ENCODE peak calls at places on chromosomes 6 and 20, in ten cellular contexts. S is CD8-positive, alpha-beta T cell; N is pancreas; R is effector memory CD4-positive, alpha-beta T cell; V is sciatic nerve; O is hippocampal formation; W is left cardiac atrium; T is EL; H is dorsolateral prefrontal cortex; F is iris pigment epithelial cell. A is an unnamed sample.

GRCh38 chr6:35713426-35713825 is 23.4 kb upstream of the ARMC12 start:
- DNase-seq in S (no peak), N (no peak), R (no peak), V (no peak), O (no peak), W (no peak), T (no peak), H (no peak), F (no peak), A (no peak)

GRCh38 chr6:28758046-28758817 is 165.6 kb downstream of the TRIM27 start:
- DNase-seq in S (no peak), N (no peak), R (no peak), V (no peak), O (no peak), W (no peak), T (peak), H (no peak), F (peak), A (peak)

GRCh38 chr20:24768977-24769675 is 179.9 kb upstream of the CST7 start:
- DNase-seq in S (no peak), N (no peak), R (no peak), V (peak), O (no peak), W (no peak), T (no peak), H (no peak), F (peak), A (no peak)

GRCh38 chr20:47489448-47489872 is 12.2 kb upstream of the NCOA3 start:
- DNase-seq in S (peak), N (no peak), R (peak), V (peak), O (no peak), W (peak), T (no peak), H (no peak), F (no peak), A (no peak)

GRCh38 chr6:110826236-110827129 is 11.2 kb upstream of the CDK19 start:
- DNase-seq in S (no peak), N (no peak), R (no peak), V (no peak), O (no peak), W (no peak), T (peak), H (no peak), F (peak), A (no peak)

GRCh38 chr20:5001174-5002076 is at the start of gene SLC23A2:
- DNase-seq in S (peak), N (peak), R (peak), V (peak), O (no peak), W (peak), T (peak), H (no peak), F (peak), A (no peak)

GRCh38 chr6:30813623-30814136 is 69.3 kb upstream of the IER3 start:
- DNase-seq in S (no peak), N (no peak), R (no peak), V (no peak), O (no peak), W (no peak), T (peak), H (no peak), F (no peak), A (no peak)

GRCh38 chr6:32603888-32604287 is 14.2 kb upstream of the HLA-DRB1 start:
- DNase-seq in S (no peak), N (no peak), R (no peak), V (no peak), O (no peak), W (no peak), T (no peak), H (no peak), F (no peak), A (no peak)

GRCh38 chr6:11139051-11139960 is 27.8 kb upstream of the ERVFRD-1 start:
- DNase-seq in S (no peak), N (no peak), R (no peak), V (no peak), O (no peak), W (no peak), T (peak), H (no peak), F (peak), A (no peak)

GRCh38 chr20:33709905-33710541 is 10.1 kb downstream of the PXMP4 start:
- DNase-seq in S (no peak), N (no peak), R (no peak), V (no peak), O (no peak), W (no peak), T (no peak), H (no peak), F (no peak), A (no peak)

GRCh38 chr6:169141706-169142705 is 111.6 kb downstream of the THBS2 start:
- DNase-seq in S (no peak), N (no peak), R (no peak), V (no peak), O (peak), W (no peak), T (no peak), H (no peak), F (no peak), A (no peak)

GRCh38 chr6:43873806-43874714 is 104.0 kb downstream of the VEGFA start:
- DNase-seq in S (no peak), N (peak), R (no peak), V (no peak), O (no peak), W (no peak), T (no peak), H (no peak), F (no peak), A (no peak)

GRCh38 chr6:154705471-154706113 is 27.6 kb upstream of the SCAF8 start:
- DNase-seq in S (no peak), N (no peak), R (no peak), V (no peak), O (no peak), W (no peak), T (peak), H (no peak), F (no peak), A (no peak)

GRCh38 chr6:168193816-168194701 is 115.0 kb upstream of the FRMD1 start:
- DNase-seq in S (no peak), N (no peak), R (no peak), V (peak), O (no peak), W (no peak), T (no peak), H (no peak), F (no peak), A (no peak)

GRCh38 chr6:40563111-40563510 is 24.1 kb downstream of the LRFN2 start:
- DNase-seq in S (no peak), N (no peak), R (no peak), V (no peak), O (no peak), W (no peak), T (no peak), H (no peak), F (no peak), A (no peak)

GRCh38 chr6:33745558-33745957 is 1.1 kb downstream of the IP6K3 start:
- DNase-seq in S (no peak), N (no peak), R (no peak), V (no peak), O (no peak), W (no peak), T (peak), H (no peak), F (peak), A (no peak)

GRCh38 chr6:2147737-2148448 is 97.5 kb downstream of the GMDS start:
- DNase-seq in S (no peak), N (no peak), R (no peak), V (no peak), O (no peak), W (no peak), T (peak), H (no peak), F (no peak), A (no peak)

GRCh38 chr20:41697861-41698559 is 79.8 kb upstream of the CHD6 start:
- DNase-seq in S (no peak), N (no peak), R (no peak), V (no peak), O (no peak), W (no peak), T (peak), H (no peak), F (peak), A (peak)

GRCh38 chr20:49210101-49210749 is 9.0 kb upstream of the DDX27 start:
- DNase-seq in S (no peak), N (no peak), R (no peak), V (no peak), O (no peak), W (no peak), T (peak), H (no peak), F (no peak), A (no peak)

GRCh38 chr20:10761232-10761631 is 87.4 kb upstream of the JAG1 start:
- DNase-seq in S (no peak), N (no peak), R (no peak), V (no peak), O (peak), W (no peak), T (peak), H (peak), F (peak), A (peak)

GRCh38 chr6:15441215-15441868 is 195.5 kb downstream of the JARID2 start:
- DNase-seq in S (peak), N (peak), R (peak), V (no peak), O (peak), W (no peak), T (peak), H (no peak), F (peak), A (peak)

GRCh38 chr20:52230406-52230805 is 38.8 kb upstream of the ZFP64 start:
- DNase-seq in S (no peak), N (no peak), R (no peak), V (no peak), O (no peak), W (no peak), T (peak), H (no peak), F (peak), A (peak)

GRCh38 chr6:11712760-11713159 is 65.8 kb downstream of the ADTRP start:
- DNase-seq in S (no peak), N (no peak), R (no peak), V (no peak), O (no peak), W (peak), T (no peak), H (no peak), F (peak), A (no peak)

GRCh38 chr6:1770435-1770843 is 160.7 kb downstream of the FOXC1 start:
- DNase-seq in S (peak), N (no peak), R (no peak), V (no peak), O (no peak), W (no peak), T (peak), H (no peak), F (peak), A (peak)

GRCh38 chr20:50434653-50435396 is 75.4 kb upstream of the PTPN1 start:
- DNase-seq in S (no peak), N (no peak), R (no peak), V (no peak), O (no peak), W (no peak), T (peak), H (no peak), F (peak), A (peak)

GRCh38 chr20:20022498-20022897 is 5.3 kb downstream of the NAA20 start:
- DNase-seq in S (no peak), N (no peak), R (no peak), V (no peak), O (no peak), W (no peak), T (no peak), H (no peak), F (no peak), A (no peak)

GRCh38 chr6:135346747-135347146 is 150.8 kb downstream of the AHI1 start:
- DNase-seq in S (no peak), N (no peak), R (no peak), V (no peak), O (no peak), W (no peak), T (peak), H (no peak), F (peak), A (peak)

GRCh38 chr6:7725849-7726415 is at the start of gene BMP6:
- DNase-seq in S (peak), N (peak), R (peak), V (peak), O (peak), W (peak), T (peak), H (peak), F (peak), A (peak)

A was measured in brain microvascular endothelial cell.